ENCODE peak calls at places on chromosomes 6 and 20, in eight cellular contexts. F is NCI-H2029; D is SK-MEL-5; V is stimulated activated naive CD8-positive, alpha-beta T cell treated with anti-CD3 and anti-CD28 coated beads, Interleukin-15, Interleukin-2, amounts not matched to agents 100 U/mL and 50 U/mL, for 24 hours; N is left colon; A is hepatic stellate cell; G is KG1; L is EL. C is an unnamed sample.

GRCh38 chr6:53352360-53352759 is 3.6 kb upstream of the ELOVL5 start:
- DNase-seq in A (no peak), V (no peak), D (no peak), F (no peak), N (no peak), G (no peak), L (no peak), C (no peak)

GRCh38 chr6:108312604-108313003 is 17.8 kb downstream of the AFG1L start:
- DNase-seq in N (peak), F (no peak), V (no peak), D (no peak), L (no peak), A (no peak), G (no peak), C (no peak)

GRCh38 chr20:43844778-43845614 is 69.7 kb upstream of the TOX2 start:
- DNase-seq in D (no peak), F (no peak), L (peak), V (no peak), G (no peak), A (peak), N (no peak), C (no peak)

GRCh38 chr20:7038029-7038428 is 270.5 kb downstream of the BMP2 start:
- DNase-seq in A (no peak), N (no peak), G (no peak), L (no peak), V (no peak), F (no peak), D (no peak), C (no peak)

GRCh38 chr6:108896111-108896661 is 48.0 kb downstream of the ARMC2 start:
- DNase-seq in V (no peak), G (peak), N (no peak), A (peak), F (no peak), D (no peak), L (peak), C (no peak)

GRCh38 chr6:163709693-163710092 is 295.2 kb downstream of the QKI start:
- DNase-seq in N (no peak), V (no peak), F (no peak), A (no peak), L (no peak), D (no peak), G (no peak), C (peak)

GRCh38 chr6:165922309-165922794 is 245.3 kb downstream of the TBXT start:
- DNase-seq in V (no peak), L (peak), N (no peak), D (peak), F (no peak), G (no peak), A (peak), C (no peak)

GRCh38 chr6:2876210-2877056 is 26.7 kb downstream of the SERPINB9 start:
- DNase-seq in G (no peak), D (no peak), V (peak), L (peak), F (no peak), N (peak), A (peak), C (no peak)

GRCh38 chr20:5674176-5674660 is 76.0 kb upstream of the SHLD1 start:
- DNase-seq in L (no peak), A (no peak), D (no peak), V (peak), N (no peak), G (peak), F (peak), C (no peak)

GRCh38 chr6:39079726-39080125 is 31.1 kb downstream of the GLP1R start:
- DNase-seq in D (no peak), A (no peak), F (no peak), L (no peak), N (no peak), V (no peak), G (no peak), C (no peak)

GRCh38 chr6:166636191-166636938 is 9.3 kb upstream of the RPS6KA2 start:
- DNase-seq in D (no peak), N (no peak), G (no peak), F (no peak), L (no peak), A (no peak), V (no peak), C (no peak)

GRCh38 chr20:58555078-58555765 is 40.0 kb upstream of the APCDD1L start:
- DNase-seq in A (peak), G (no peak), F (no peak), N (no peak), V (no peak), L (peak), D (no peak), C (no peak)

GRCh38 chr6:27890351-27891299 is 21.6 kb downstream of the OR2B2 start:
- DNase-seq in G (no peak), F (peak), L (peak), V (peak), D (no peak), N (peak), A (peak), C (no peak)

GRCh38 chr20:23069073-23069472 is 17.1 kb downstream of the CD93 start:
- DNase-seq in F (no peak), V (no peak), G (no peak), D (no peak), L (no peak), A (no peak), N (no peak), C (no peak)

GRCh38 chr6:55916188-55916587 is 40.8 kb upstream of the BMP5 start:
- DNase-seq in A (no peak), D (peak), N (no peak), G (no peak), L (peak), F (no peak), V (no peak), C (no peak)

GRCh38 chr20:59765599-59766177 is 161.3 kb downstream of the PHACTR3 start:
- DNase-seq in A (no peak), L (peak), N (no peak), G (no peak), F (no peak), D (no peak), V (peak), C (no peak)

GRCh38 chr20:16752082-16752481 is 3.9 kb downstream of the OTOR start:
- DNase-seq in N (no peak), F (no peak), L (no peak), G (no peak), A (no peak), D (no peak), V (no peak), C (no peak)

GRCh38 chr20:60306105-60306504 is 347.9 kb downstream of the CDH26 start:
- DNase-seq in F (no peak), G (no peak), D (no peak), N (no peak), L (no peak), A (no peak), V (no peak), C (no peak)

GRCh38 chr6:20402181-20403079 is 751 bp downstream of the E2F3 start:
- DNase-seq in F (peak), D (peak), N (peak), A (peak), V (peak), G (no peak), L (peak), C (peak)

GRCh38 chr6:17349437-17349836 is 44.0 kb upstream of the CAP2 start:
- DNase-seq in V (no peak), G (no peak), L (peak), N (no peak), D (no peak), F (no peak), A (no peak), C (no peak)

GRCh38 chr6:40325791-40326190 is 261.4 kb downstream of the LRFN2 start:
- DNase-seq in L (no peak), A (no peak), F (no peak), D (no peak), N (no peak), G (no peak), V (no peak), C (no peak)

GRCh38 chr6:133567656-133568055 is 321.3 kb upstream of the TCF21 start:
- DNase-seq in N (no peak), V (no peak), G (no peak), D (no peak), A (peak), F (no peak), L (peak), C (no peak)